ENCODE peak calls at places on chromosomes 4 and X, in five cellular contexts. O is stimulated activated naive B cell treated with anti-CD40 and anti-IgM and Interleukin-4, amounts not matched to agents 10 μg/mL and 1 μg/mL and 100 μg/mL, for 72 hours; N is K562; K is Panc1; D is left lobe of liver. P is an unnamed sample.

GRCh38 chr4:30718889-30719252 is 1.3 kb upstream of the PCDH7 start:
- ATAC-seq in O (no peak), N (no peak), K (no peak), D (no peak), P (no peak)

GRCh38 chr4:8340721-8341680 is 71.4 kb downstream of the HTRA3 start:
- ATAC-seq in O (no peak), N (peak), K (no peak), D (peak), P (peak)

GRCh38 chrX:130120321-130120731 is 10.0 kb upstream of the ELF4 start:
- ATAC-seq in O (peak), N (peak), K (peak), D (peak), P (peak)

GRCh38 chr4:89175611-89176010 is 64.3 kb downstream of the TIGD2 start:
- ATAC-seq in O (no peak), N (no peak), K (no peak), D (peak), P (no peak)

GRCh38 chr4:15444879-15445576 is 17.2 kb downstream of the C1QTNF7 start:
- ATAC-seq in O (no peak), N (no peak), K (no peak), D (no peak), P (no peak)

GRCh38 chr4:81666491-81666890 is 194.8 kb upstream of the RASGEF1B start:
- ATAC-seq in O (peak), N (no peak), K (no peak), D (peak), P (no peak)

GRCh38 chrX:9988762-9989161 is 21.6 kb downstream of the CLDN34 start:
- ATAC-seq in O (no peak), N (no peak), K (no peak), D (peak), P (no peak)

GRCh38 chrX:140425712-140426395 is 79.0 kb downstream of the SOX3 start:
- ATAC-seq in O (no peak), N (no peak), K (no peak), D (no peak), P (no peak)

GRCh38 chrX:55127692-55128091 is 38.9 kb downstream of the PAGE2 start:
- ATAC-seq in O (no peak), N (no peak), K (no peak), D (no peak), P (no peak)

GRCh38 chrX:135302269-135302873 is 6.9 kb upstream of the ETDC start:
- ATAC-seq in O (no peak), N (no peak), K (no peak), D (no peak), P (no peak)

GRCh38 chr4:40132816-40133215 is 64.0 kb upstream of the RHOH start:
- ATAC-seq in O (no peak), N (no peak), K (no peak), D (no peak), P (no peak)

GRCh38 chr4:153655928-153656327 is 28.2 kb upstream of the TLR2 start:
- ATAC-seq in O (no peak), N (no peak), K (no peak), D (peak), P (peak)

GRCh38 chrX:40478457-40479065 is 102.2 kb upstream of the ATP6AP2 start:
- ATAC-seq in O (peak), N (no peak), K (no peak), D (no peak), P (no peak)

GRCh38 chrX:34943235-34943634 is 639 bp downstream of the FAM47B start:
- ATAC-seq in O (no peak), N (no peak), K (no peak), D (no peak), P (no peak)

GRCh38 chr4:18735740-18736288 is 714.3 kb upstream of the LCORL start:
- ATAC-seq in O (no peak), N (no peak), K (no peak), D (no peak), P (no peak)

GRCh38 chrX:48025561-48025960 is 18.8 kb downstream of the SPACA5 start:
- ATAC-seq in O (peak), N (peak), K (peak), D (peak), P (peak)

GRCh38 chr4:129362685-129363274 is 266.8 kb downstream of the C4orf33 start:
- ATAC-seq in O (peak), N (peak), K (no peak), D (peak), P (peak)

GRCh38 chr4:114615435-114615834 is 16.8 kb downstream of the UGT8 start:
- ATAC-seq in O (no peak), N (peak), K (no peak), D (peak), P (no peak)

GRCh38 chr4:38179690-38180299 is 219.6 kb downstream of the PTTG2 start:
- ATAC-seq in O (peak), N (peak), K (peak), D (peak), P (peak)

GRCh38 chr4:138259296-138259695 is 17.1 kb upstream of the SLC7A11 start:
- ATAC-seq in O (no peak), N (no peak), K (no peak), D (no peak), P (no peak)

GRCh38 chr4:31647776-31648175 is 927.6 kb downstream of the PCDH7 start:
- ATAC-seq in O (no peak), N (no peak), K (no peak), D (no peak), P (no peak)

GRCh38 chr4:124155239-124155638 is 557.3 kb downstream of the ANKRD50 start:
- ATAC-seq in O (no peak), N (no peak), K (no peak), D (no peak), P (no peak)

GRCh38 chr4:32831104-32831503 is 2110.9 kb downstream of the PCDH7 start:
- ATAC-seq in O (no peak), N (no peak), K (no peak), D (no peak), P (no peak)

GRCh38 chr4:114811564-114812360 is 213.2 kb downstream of the UGT8 start:
- ATAC-seq in O (no peak), N (no peak), K (no peak), D (no peak), P (no peak)

GRCh38 chr4:17812125-17812524 is 1.3 kb downstream of the NCAPG start:
- ATAC-seq in O (no peak), N (no peak), K (no peak), D (no peak), P (no peak)

GRCh38 chr4:119643306-119644042 is 14.9 kb upstream of the PDE5A start:
- ATAC-seq in O (no peak), N (no peak), K (no peak), D (no peak), P (no peak)

GRCh38 chrX:154486052-154486395 is 391 bp downstream of the UBL4A start:
- ATAC-seq in O (peak), N (peak), K (peak), D (no peak), P (no peak)

GRCh38 chrX:43707812-43708548 is 51.9 kb downstream of the MAOA start:
- ATAC-seq in O (no peak), N (no peak), K (no peak), D (peak), P (peak)

GRCh38 chr4:23873717-23874535 is 15.9 kb downstream of the PPARGC1A start:
- ATAC-seq in O (no peak), N (no peak), K (no peak), D (peak), P (no peak)

GRCh38 chr4:3321295-3321889 is 28.6 kb downstream of the RGS12 start:
- ATAC-seq in O (no peak), N (no peak), K (no peak), D (no peak), P (peak)

GRCh38 chr4:15832523-15833451 is 54.7 kb downstream of the CD38 start:
- ATAC-seq in O (peak), N (no peak), K (no peak), D (no peak), P (no peak)

GRCh38 chr4:76147454-76148141 is 599 bp downstream of the NUP54 start:
- ATAC-seq in O (peak), N (peak), K (peak), D (peak), P (peak)

GRCh38 chr4:8123389-8123788 is 35.2 kb downstream of the ABLIM2 start:
- ATAC-seq in O (no peak), N (no peak), K (no peak), D (no peak), P (no peak)

GRCh38 chr4:14787221-14787620 is 215.1 kb upstream of the CPEB2 start:
- ATAC-seq in O (no peak), N (no peak), K (no peak), D (no peak), P (no peak)

GRCh38 chrX:69504626-69505612 is 793 bp downstream of the NALF2 start:
- ATAC-seq in O (peak), N (no peak), K (peak), D (peak), P (no peak)

GRCh38 chr4:126869967-126870366 is 762.8 kb upstream of the INTU start:
- ATAC-seq in O (no peak), N (no peak), K (no peak), D (no peak), P (no peak)

GRCh38 chr4:28082686-28083390 is 1222.2 kb downstream of the STIM2 start:
- ATAC-seq in O (no peak), N (no peak), K (no peak), D (no peak), P (no peak)

GRCh38 chr4:1610791-1611500 is 73.2 kb downstream of the FAM53A start:
- ATAC-seq in O (no peak), N (no peak), K (no peak), D (peak), P (no peak)

P was measured in gastroesophageal sphincter.